ENCODE peak calls at places on chromosomes 6 and 20, in seven cellular contexts. L is lung; K is left cardiac atrium; O is ACHN; H is activated T-cell treated with anti-CD3 and anti-CD28 coated beads, Interleukin-2, amount 50 U/mL, for 24 hours; R is stimulated activated CD4-positive, alpha-beta T cell treated with anti-CD3 and anti-CD28 coated beads, Interleukin-1b, Interleukin-23, amount 100 ng/mL, for 1 hour; A is dermis blood vessel endothelial cell. T is an unnamed sample.

GRCh38 chr6:4351857-4352669 is 216.7 kb upstream of the ECI2 start:
- DNase-seq in A (peak), R (no peak), L (peak), H (no peak), O (peak), K (peak), T (peak)

GRCh38 chr20:58372836-58373235 is 16.2 kb upstream of the VAPB start:
- DNase-seq in O (no peak), K (no peak), H (no peak), R (no peak), L (no peak), A (no peak), T (no peak)

GRCh38 chr20:31822421-31823330 is 3.5 kb downstream of the MYLK2 start:
- DNase-seq in O (peak), R (peak), H (peak), L (peak), A (peak), K (peak), T (peak)

GRCh38 chr6:12791371-12791770 is 74.8 kb downstream of the PHACTR1 start:
- DNase-seq in O (no peak), A (no peak), L (no peak), H (no peak), R (no peak), K (no peak), T (no peak)

GRCh38 chr20:652611-653109 is 340 bp downstream of the SRXN1 start:
- DNase-seq in R (no peak), L (no peak), A (peak), K (peak), H (peak), O (peak), T (no peak)

GRCh38 chr6:44332585-44332984 is 9.9 kb upstream of the SPATS1 start:
- DNase-seq in O (no peak), L (no peak), H (no peak), R (no peak), K (no peak), A (peak), T (no peak)

GRCh38 chr6:42820509-42821340 is 38.9 kb downstream of the BICRAL start:
- DNase-seq in O (no peak), A (no peak), K (peak), R (no peak), L (no peak), H (no peak), T (peak)

GRCh38 chr6:46781478-46782378 is 11.5 kb upstream of the MEP1A start:
- DNase-seq in H (no peak), O (peak), R (no peak), L (peak), K (peak), A (peak), T (no peak)

GRCh38 chr6:72787521-72788031 is 165.7 kb downstream of the KCNQ5 start:
- DNase-seq in O (peak), A (no peak), L (peak), H (no peak), K (no peak), R (no peak), T (no peak)